ENCODE peak calls at places on chromosome 21, in ten cellular contexts. L, I, C, U, W, V, E, A, Z and Q are unnamed samples.
A peak's percentile ranks its signal among the peaks of the same experiment; 100 is the strongest.

GRCh38 chr21:45306832-45307571 is 19.3 kb upstream of the POFUT2 start:
- DNase-seq in E (peak; percentile 86), W (peak; percentile 92), U (peak; percentile 52), Z (no peak), C (peak; percentile 93), L (peak; percentile 92), V (peak; percentile 96), I (peak; percentile 94), A (peak; percentile 82), Q (no peak)

GRCh38 chr21:36703626-36704280 is 4.8 kb downstream of the SIM2 start:
- DNase-seq in U (no peak), V (no peak), I (no peak), A (no peak), L (no peak), Z (peak; percentile 18), E (no peak), W (no peak), C (no peak), Q (no peak)

GRCh38 chr21:28160378-28160777 is 832.3 kb downstream of the LTN1 start:
- DNase-seq in E (no peak), C (no peak), Z (no peak), V (peak; percentile 30), W (peak; percentile 70), A (no peak), L (no peak), U (no peak), I (peak; percentile 28), Q (no peak)

GRCh38 chr21:21624674-21625073 is 626.5 kb downstream of the NCAM2 start:
- DNase-seq in U (no peak), C (no peak), L (peak; percentile 65), E (no peak), V (peak; percentile 65), Z (no peak), W (no peak), I (peak; percentile 33), A (no peak), Q (no peak)

GRCh38 chr21:33660406-33660805 is 18.1 kb downstream of the ITSN1 start:
- DNase-seq in A (no peak), W (no peak), U (no peak), C (no peak), E (no peak), Z (no peak), L (peak; percentile 38), I (peak; percentile 59), V (peak; percentile 50), Q (no peak)

GRCh38 chr21:39317134-39318090 is 4.0 kb upstream of the BRWD1 start:
- DNase-seq in L (no peak), U (peak; percentile 57), A (no peak), Z (no peak), W (no peak), C (no peak), I (no peak), E (no peak), V (no peak), Q (no peak)

GRCh38 chr21:39111928-39112327 is 71.3 kb downstream of the PSMG1 start:
- DNase-seq in V (peak; percentile 57), U (no peak), E (no peak), Z (no peak), L (peak; percentile 36), C (no peak), W (no peak), A (no peak), I (peak; percentile 75), Q (no peak)

GRCh38 chr21:45636921-45637646 is 6.4 kb upstream of the PCBP3 start:
- DNase-seq in Z (no peak), I (no peak), C (no peak), W (no peak), E (no peak), V (no peak), U (no peak), L (peak; percentile 7), A (no peak), Q (no peak)

GRCh38 chr21:45373991-45374816 is 30.8 kb upstream of the COL18A1 start:
- DNase-seq in V (no peak), W (peak; percentile 22), U (no peak), A (peak; percentile 27), Z (no peak), E (peak; percentile 15), I (no peak), C (peak; percentile 57), L (no peak), Q (no peak)

GRCh38 chr21:33390479-33390878 is 12.7 kb upstream of the IFNGR2 start:
- DNase-seq in Z (no peak), V (no peak), E (no peak), U (no peak), A (no peak), I (no peak), C (no peak), L (no peak), W (no peak), Q (no peak)

GRCh38 chr21:25400427-25400826 is 206.9 kb downstream of the MRPL39 start:
- DNase-seq in U (no peak), E (no peak), I (no peak), A (no peak), V (no peak), Z (no peak), W (no peak), C (no peak), L (no peak), Q (no peak)
- TF ChIP-seq CTCF in U (no peak), E (no peak), I (no peak), A (no peak), V (no peak), Z (no peak), W (no peak), C (no peak), L (no peak), Q (no peak)

DNA sequence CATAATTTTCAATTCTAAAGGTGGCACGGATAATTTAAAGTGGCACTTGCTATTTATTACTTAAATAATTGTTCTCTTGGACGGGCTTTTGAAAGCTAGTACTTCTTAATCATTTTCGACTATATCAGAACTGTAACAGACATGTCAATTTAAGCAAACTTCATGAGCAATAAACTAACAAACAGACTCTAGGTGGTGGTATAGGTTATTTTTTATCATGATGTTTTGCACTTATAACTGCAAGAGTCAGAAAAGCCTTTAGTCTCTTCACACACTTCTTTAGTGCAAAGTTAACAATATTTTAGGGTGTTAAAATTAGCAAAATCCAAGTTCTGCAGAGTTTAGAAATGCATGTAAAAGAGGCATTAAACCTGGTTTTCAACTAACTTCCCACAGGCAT is 2.2 kb downstream of the NRIP1 start:
- DNase-seq in Z (peak; percentile 10), E (no peak), U (no peak), C (no peak), V (peak; percentile 50), L (peak; percentile 50), I (peak; percentile 37), A (no peak), W (no peak), Q (no peak)
- TF ChIP-seq CTCF in Z (no peak), E (peak; percentile 28), U (peak; percentile 26), C (no peak), V (peak; percentile 18), L (peak; percentile 2), I (no peak), A (no peak), W (no peak), Q (peak; percentile 22)

GRCh38 chr21:42848932-42849758 is 30.2 kb downstream of the WDR4 start:
- DNase-seq in I (no peak), Z (no peak), L (no peak), E (no peak), A (no peak), V (no peak), C (no peak), U (no peak), W (no peak), Q (no peak)
- TF ChIP-seq CTCF in I (no peak), Z (no peak), L (no peak), E (no peak), A (no peak), V (no peak), C (no peak), U (no peak), W (no peak), Q (no peak)

GRCh38 chr21:14120091-14120734 is 90.5 kb downstream of the LIPI start:
- DNase-seq in A (peak; percentile 53), V (peak; percentile 4), E (no peak), C (no peak), U (peak; percentile 43), L (no peak), W (no peak), Z (peak; percentile 42), I (no peak), Q (peak; percentile 15)
- TF ChIP-seq CTCF in A (peak; percentile 17), V (peak; percentile 41), E (peak; percentile 66), C (peak; percentile 37), U (peak; percentile 72), L (peak; percentile 35), W (peak; percentile 14), Z (peak; percentile 91), I (peak; percentile 62), Q (peak; percentile 97)

GRCh38 chr21:14527690-14528652 is 18.1 kb downstream of the SAMSN1 start:
- DNase-seq in E (no peak), Z (no peak), W (no peak), V (no peak), I (no peak), C (no peak), L (no peak), A (no peak), U (no peak), Q (no peak)

GRCh38 chr21:14526816-14527689 is 19.1 kb downstream of the SAMSN1 start:
- DNase-seq in Z (no peak), C (no peak), L (no peak), W (no peak), V (no peak), U (no peak), E (no peak), A (no peak), I (no peak), Q (no peak)

GRCh38 chr21:14526199-14526598 is 19.9 kb downstream of the SAMSN1 start:
- DNase-seq in L (no peak), E (no peak), I (no peak), Z (no peak), U (no peak), W (no peak), C (no peak), A (no peak), V (no peak), Q (no peak)

GRCh38 chr21:14530574-14530973 is 15.5 kb downstream of the SAMSN1 start:
- DNase-seq in A (no peak), L (no peak), V (no peak), W (no peak), I (no peak), Z (no peak), C (no peak), E (no peak), U (no peak), Q (no peak)

DNA sequence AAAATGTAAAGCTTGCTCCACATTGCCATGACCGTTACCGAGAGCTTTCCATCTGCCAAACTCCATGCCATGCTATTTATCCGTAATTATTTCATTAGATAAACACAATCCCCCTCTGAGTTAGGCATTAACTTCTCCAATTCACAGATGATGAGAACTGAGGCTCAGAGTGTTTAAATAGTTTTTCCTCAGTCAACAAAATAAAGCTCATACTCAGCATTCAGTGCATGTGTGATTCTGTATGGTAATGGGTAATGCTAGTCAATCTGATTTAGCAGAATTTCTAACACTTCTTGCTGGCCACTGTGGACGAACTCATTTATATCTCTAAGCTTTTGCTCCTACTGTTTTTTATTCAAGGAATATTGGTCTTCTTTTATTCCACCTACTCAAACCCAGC is 17.3 kb downstream of the SAMSN1 start:
- DNase-seq in C (no peak), V (no peak), W (no peak), E (no peak), A (no peak), L (no peak), U (no peak), Z (no peak), I (no peak), Q (no peak)
- TF ChIP-seq CTCF in C (no peak), V (no peak), W (no peak), E (no peak), A (no peak), L (no peak), U (no peak), Z (no peak), I (no peak), Q (no peak)